ENCODE peak calls at places on chromosomes 13 and 19, in seven cellular contexts. B, K, A, E, F, Z and U are unnamed samples.

GRCh38 chr19:52086481-52086880 is 9.1 kb downstream of the ZNF841 start:
- DNase-seq in B (no peak), K (no peak), A (no peak), E (no peak), F (no peak), Z (no peak), U (no peak)

GRCh38 chr19:56263319-56263718 is 9.2 kb upstream of the EDDM13 start:
- DNase-seq in B (no peak), K (no peak), A (no peak), E (no peak), F (no peak), Z (no peak), U (no peak)

GRCh38 chr13:21106089-21106488 is 44.7 kb upstream of the LATS2 start:
- DNase-seq in B (no peak), K (no peak), A (no peak), E (no peak), F (no peak), Z (no peak), U (no peak)

GRCh38 chr13:79935121-79935520 is 405.8 kb downstream of the SPRY2 start:
- DNase-seq in B (no peak), K (no peak), A (no peak), E (no peak), F (no peak), Z (no peak), U (no peak)

GRCh38 chr13:69618393-69618792 is 489.2 kb upstream of the ATXN8OS start:
- DNase-seq in B (no peak), K (no peak), A (no peak), E (no peak), F (no peak), Z (no peak), U (no peak)

GRCh38 chr13:30863231-30863630 is 42.8 kb upstream of the MEDAG start:
- DNase-seq in B (no peak), K (no peak), A (no peak), E (no peak), F (peak), Z (no peak), U (peak)

GRCh38 chr19:43316591-43317319 is 36.7 kb upstream of the CD177 start:
- DNase-seq in B (peak), K (no peak), A (no peak), E (peak), F (peak), Z (peak), U (peak)

GRCh38 chr19:7832781-7833180 is 2.8 kb downstream of the EVI5L start:
- DNase-seq in B (no peak), K (no peak), A (no peak), E (no peak), F (no peak), Z (no peak), U (no peak)

GRCh38 chr13:34897220-34897619 is 44.9 kb upstream of the NBEA start:
- DNase-seq in B (no peak), K (no peak), A (no peak), E (no peak), F (no peak), Z (no peak), U (no peak)

GRCh38 chr13:77429320-77430142 is 102.6 kb upstream of the MYCBP2 start:
- DNase-seq in B (no peak), K (no peak), A (no peak), E (no peak), F (no peak), Z (no peak), U (no peak)

GRCh38 chr13:110179116-110179857 is 127.7 kb downstream of the COL4A1 start:
- DNase-seq in B (no peak), K (no peak), A (no peak), E (no peak), F (no peak), Z (no peak), U (no peak)

GRCh38 chr13:106105153-106105552 is 430.3 kb downstream of the EFNB2 start:
- DNase-seq in B (no peak), K (no peak), A (no peak), E (no peak), F (no peak), Z (no peak), U (no peak)

GRCh38 chr19:4449022-4449825 is 8.4 kb downstream of the UBXN6 start:
- DNase-seq in B (peak), K (no peak), A (no peak), E (no peak), F (peak), Z (no peak), U (peak)

GRCh38 chr13:83634601-83635000 is 247.7 kb downstream of the SLITRK1 start:
- DNase-seq in B (no peak), K (no peak), A (no peak), E (no peak), F (no peak), Z (no peak), U (no peak)

GRCh38 chr19:5058456-5059190 is 89.7 kb downstream of the KDM4B start:
- DNase-seq in B (peak), K (no peak), A (no peak), E (no peak), F (no peak), Z (no peak), U (no peak)

GRCh38 chr19:51690359-51691121 is 2.6 kb upstream of the SPACA6 start:
- DNase-seq in B (peak), K (no peak), A (no peak), E (no peak), F (peak), Z (no peak), U (peak)

GRCh38 chr13:24043590-24044350 is 116.8 kb upstream of the SPATA13 start:
- DNase-seq in B (no peak), K (no peak), A (no peak), E (no peak), F (no peak), Z (no peak), U (no peak)

GRCh38 chr13:100673831-100674362 is 698 bp downstream of the TMTC4 start:
- DNase-seq in B (peak), K (peak), A (no peak), E (peak), F (no peak), Z (no peak), U (peak)

GRCh38 chr19:1063030-1063908 is 3.7 kb upstream of the ARHGAP45 start:
- DNase-seq in B (no peak), K (no peak), A (no peak), E (peak), F (no peak), Z (no peak), U (no peak)

GRCh38 chr19:30168760-30169159 is 203.4 kb upstream of the ZNF536 start:
- DNase-seq in B (no peak), K (no peak), A (no peak), E (no peak), F (no peak), Z (no peak), U (no peak)

GRCh38 chr13:114319441-114319871 is 5.2 kb downstream of the CHAMP1 start:
- DNase-seq in B (no peak), K (no peak), A (no peak), E (no peak), F (no peak), Z (no peak), U (no peak)

GRCh38 chr19:7806234-7806633 is 23.8 kb upstream of the EVI5L start:
- DNase-seq in B (no peak), K (no peak), A (no peak), E (no peak), F (no peak), Z (no peak), U (no peak)

GRCh38 chr19:23283925-23284324 is 33.7 kb upstream of the ZNF724 start:
- DNase-seq in B (peak), K (peak), A (peak), E (peak), F (peak), Z (peak), U (peak)

GRCh38 chr13:100671389-100672182 is 3.0 kb downstream of the TMTC4 start:
- DNase-seq in B (no peak), K (no peak), A (no peak), E (no peak), F (no peak), Z (no peak), U (no peak)

GRCh38 chr19:607301-608154 is 17.8 kb downstream of the HCN2 start:
- DNase-seq in B (no peak), K (no peak), A (no peak), E (no peak), F (no peak), Z (no peak), U (no peak)

GRCh38 chr19:4909172-4909896 is at the start of gene UHRF1:
- DNase-seq in B (no peak), K (no peak), A (no peak), E (peak), F (peak), Z (peak), U (peak)

GRCh38 chr19:28330831-28331230 is 882.1 kb downstream of the UQCRFS1 start:
- DNase-seq in B (no peak), K (no peak), A (no peak), E (no peak), F (no peak), Z (no peak), U (no peak)

GRCh38 chr19:34972163-34972705 is 8.2 kb upstream of the ZNF792 start:
- DNase-seq in B (no peak), K (no peak), A (no peak), E (no peak), F (no peak), Z (no peak), U (no peak)

GRCh38 chr13:30376426-30377311 is 45.6 kb upstream of the UBE2L5 start:
- DNase-seq in B (no peak), K (no peak), A (peak), E (peak), F (no peak), Z (no peak), U (no peak)

GRCh38 chr13:51479199-51479523 is 26.3 kb upstream of the INTS6 start:
- DNase-seq in B (no peak), K (no peak), A (no peak), E (no peak), F (no peak), Z (no peak), U (no peak)

GRCh38 chr19:4233282-4233853 is 4.0 kb downstream of the EBI3 start:
- DNase-seq in B (no peak), K (peak), A (peak), E (peak), F (peak), Z (peak), U (peak)